ENCODE peak calls at places on chromosomes 13 and 19, in four cellular contexts. I is stimulated activated CD4-positive, alpha-beta T cell treated with anti-CD3 and anti-CD28 coated beads, Interleukin-2, amount 100 ng/mL, for 48 hours; E is CD4-positive, alpha-beta T cell; H is ovary. M is an unnamed sample.

GRCh38 chr13:45119469-45119989 is 781 bp upstream of the GTF2F2 start:
- DNase-seq in I (peak), E (peak), H (peak), M (peak)

GRCh38 chr19:46840157-46840942 is 10.3 kb downstream of the AP2S1 start:
- DNase-seq in I (peak), E (peak), H (peak), M (peak)

GRCh38 chr19:4063369-4064072 is 3.2 kb downstream of the ZBTB7A start:
- DNase-seq in I (no peak), E (no peak), H (peak), M (no peak)

GRCh38 chr19:3055741-3056453 is 6.4 kb downstream of the TLE5 start:
- DNase-seq in I (no peak), E (no peak), H (peak), M (no peak)

GRCh38 chr19:4304509-4305252 is at the start of gene FSD1:
- DNase-seq in I (peak), E (peak), H (peak), M (peak)

GRCh38 chr19:38892841-38893240 is 6.6 kb downstream of the SIRT2 start:
- DNase-seq in I (no peak), E (no peak), H (no peak), M (no peak)

GRCh38 chr13:43572601-43573360 is 214.0 kb downstream of the ENOX1 start:
- DNase-seq in I (no peak), E (no peak), H (no peak), M (no peak)

GRCh38 chr19:38455031-38455430 is 21.5 kb downstream of the RYR1 start:
- DNase-seq in I (no peak), E (no peak), H (no peak), M (no peak)

GRCh38 chr13:111409413-111409812 is 89.0 kb downstream of the TEX29 start:
- DNase-seq in I (no peak), E (no peak), H (no peak), M (no peak)

GRCh38 chr13:31538067-31539042 is 201.0 kb upstream of the RXFP2 start:
- DNase-seq in I (no peak), E (no peak), H (no peak), M (no peak)

GRCh38 chr13:74710006-74710405 is 575.8 kb upstream of the KLF12 start:
- DNase-seq in I (no peak), E (no peak), H (no peak), M (no peak)

GRCh38 chr13:70987043-70987442 is 878.8 kb upstream of the KLHL1 start:
- DNase-seq in I (no peak), E (no peak), H (no peak), M (no peak)

GRCh38 chr13:91740811-91741210 is 342.4 kb downstream of the GPC5 start:
- DNase-seq in I (no peak), E (no peak), H (no peak), M (no peak)

GRCh38 chr13:111920932-111921705 is 145.8 kb upstream of the SOX1 start:
- DNase-seq in I (no peak), E (no peak), H (no peak), M (no peak)

GRCh38 chr19:47095707-47096704 is 17.6 kb downstream of the ZC3H4 start:
- DNase-seq in I (no peak), E (no peak), H (no peak), M (no peak)

GRCh38 chr13:21670883-21671792 is at the start of gene FGF9:
- DNase-seq in I (peak), E (peak), H (peak), M (peak)

GRCh38 chr13:75384881-75385707 is 96.9 kb downstream of the TBC1D4 start:
- DNase-seq in I (no peak), E (no peak), H (no peak), M (no peak)

GRCh38 chr19:47075179-47075811 is 26.9 kb upstream of the TMEM160 start:
- DNase-seq in I (no peak), E (no peak), H (no peak), M (no peak)

GRCh38 chr13:26964278-26965057 is 203.9 kb upstream of the GPR12 start:
- DNase-seq in I (no peak), E (no peak), H (no peak), M (no peak)

GRCh38 chr13:41791056-41791455 is 169.9 kb downstream of the VWA8 start:
- DNase-seq in I (no peak), E (no peak), H (no peak), M (no peak)

GRCh38 chr19:17538684-17539287 is 16.7 kb upstream of the COLGALT1 start:
- DNase-seq in I (no peak), E (no peak), H (no peak), M (no peak)

GRCh38 chr19:5172859-5173577 is 167.6 kb downstream of the PTPRS start:
- DNase-seq in I (no peak), E (no peak), H (no peak), M (no peak)

GRCh38 chr13:83499286-83499685 is 383.0 kb downstream of the SLITRK1 start:
- DNase-seq in I (no peak), E (no peak), H (no peak), M (no peak)

GRCh38 chr19:1653300-1653628 is 849 bp upstream of the TCF3 start:
- DNase-seq in I (no peak), E (no peak), H (no peak), M (no peak)

GRCh38 chr13:108525867-108526266 is 103.5 kb upstream of the MYO16 start:
- DNase-seq in I (no peak), E (no peak), H (no peak), M (no peak)

GRCh38 chr13:89925107-89925506 is 1422.4 kb upstream of the MIR17HG start:
- DNase-seq in I (no peak), E (no peak), H (no peak), M (no peak)

GRCh38 chr13:59422646-59423045 is 741.1 kb downstream of the DIAPH3 start:
- DNase-seq in I (no peak), E (no peak), H (no peak), M (no peak)

GRCh38 chr19:53847555-53847954 is 20.1 kb upstream of the MYADM start:
- DNase-seq in I (no peak), E (no peak), H (no peak), M (no peak)

GRCh38 chr19:31279436-31279765 is 69.8 kb downstream of the TSHZ3 start:
- DNase-seq in I (no peak), E (no peak), H (no peak), M (no peak)

GRCh38 chr19:30077851-30078355 is 135.9 kb downstream of the URI1 start:
- DNase-seq in I (no peak), E (no peak), H (no peak), M (no peak)

GRCh38 chr19:57903298-57904174 is 12.9 kb downstream of the ZNF417 start:
- DNase-seq in I (no peak), E (no peak), H (no peak), M (no peak)

GRCh38 chr19:14406645-14407331 is 12.4 kb downstream of the DDX39A start:
- DNase-seq in I (no peak), E (no peak), H (peak), M (no peak)

GRCh38 chr13:46119883-46120614 is 15.2 kb upstream of the CPB2 start:
- DNase-seq in I (no peak), E (no peak), H (no peak), M (no peak)

GRCh38 chr19:45161715-45162463 is 1.1 kb upstream of the NKPD1 start:
- DNase-seq in I (no peak), E (no peak), H (no peak), M (no peak)

GRCh38 chr19:55341191-55342043 is 1.7 kb downstream of the KMT5C start:
- DNase-seq in I (peak), E (peak), H (peak), M (peak)

GRCh38 chr13:51781246-51782022 is 22.5 kb downstream of the DHRS12 start:
- DNase-seq in I (no peak), E (no peak), H (no peak), M (no peak)

GRCh38 chr19:12365094-12365371 is 450 bp downstream of the ZNF442 start:
- DNase-seq in I (no peak), E (peak), H (no peak), M (no peak)

GRCh38 chr19:1116726-1117581 is 13.2 kb downstream of the GPX4 start:
- DNase-seq in I (no peak), E (no peak), H (no peak), M (no peak)